ENCODE peak calls at places on chromosome X, in eight cellular contexts. H, M, O, J, K, X, L and B are unnamed samples.

GRCh38 chrX:40877869-40878268 is 142.5 kb upstream of the MED14 start:
- DNase-seq in H (peak), M (no peak), O (no peak), J (no peak), K (no peak), X (no peak), L (peak), B (no peak)

GRCh38 chrX:151754641-151755215 is 20.2 kb downstream of the CNGA2 start:
- DNase-seq in H (no peak), M (no peak), O (no peak), J (no peak), K (no peak), X (no peak), L (peak), B (peak)

GRCh38 chrX:15215366-15215765 is 54.5 kb downstream of the ASB9 start:
- DNase-seq in H (no peak), M (no peak), O (no peak), J (no peak), K (no peak), X (no peak), L (no peak), B (no peak)

GRCh38 chrX:145751943-145752342 is 65.7 kb upstream of the SLITRK2 start:
- DNase-seq in H (no peak), M (no peak), O (no peak), J (no peak), K (no peak), X (no peak), L (no peak), B (no peak)

GRCh38 chrX:41335590-41336331 is 1.8 kb downstream of the DDX3X start:
- DNase-seq in H (no peak), M (no peak), O (no peak), J (peak), K (no peak), X (no peak), L (no peak), B (no peak)

GRCh38 chrX:7214251-7214650 is 66.3 kb upstream of the PUDP start:
- DNase-seq in H (no peak), M (no peak), O (no peak), J (no peak), K (no peak), X (no peak), L (no peak), B (no peak)

GRCh38 chrX:13778916-13779315 is 38.0 kb downstream of the GPM6B start:
- DNase-seq in H (no peak), M (no peak), O (no peak), J (no peak), K (no peak), X (no peak), L (peak), B (peak)

GRCh38 chrX:74613350-74614192 is 853 bp downstream of the RLIM start:
- DNase-seq in H (peak), M (no peak), O (no peak), J (no peak), K (no peak), X (no peak), L (peak), B (peak)

GRCh38 chrX:72273718-72274117 is 3.3 kb downstream of the RPS4X start:
- DNase-seq in H (no peak), M (no peak), O (no peak), J (peak), K (no peak), X (no peak), L (no peak), B (no peak)

GRCh38 chrX:3377560-3377959 is 31.1 kb upstream of the MXRA5 start:
- DNase-seq in H (no peak), M (no peak), O (no peak), J (no peak), K (no peak), X (no peak), L (no peak), B (no peak)

GRCh38 chrX:154730271-154730883 is 20.5 kb downstream of the GAB3 start:
- DNase-seq in H (no peak), M (no peak), O (no peak), J (no peak), K (no peak), X (no peak), L (no peak), B (no peak)

GRCh38 chrX:39910651-39911050 is 187.1 kb downstream of the BCOR start:
- DNase-seq in H (peak), M (peak), O (no peak), J (no peak), K (no peak), X (no peak), L (no peak), B (no peak)

GRCh38 chrX:65601126-65601525 is 66.3 kb upstream of the MSN start:
- DNase-seq in H (no peak), M (no peak), O (no peak), J (no peak), K (no peak), X (no peak), L (no peak), B (no peak)

GRCh38 chrX:70422886-70423336 is at the start of gene GDPD2:
- DNase-seq in H (peak), M (peak), O (no peak), J (no peak), K (no peak), X (peak), L (peak), B (no peak)

GRCh38 chrX:112826020-112826419 is 14.6 kb downstream of the AMOT start:
- DNase-seq in H (no peak), M (no peak), O (no peak), J (no peak), K (no peak), X (no peak), L (no peak), B (no peak)

GRCh38 chrX:38803286-38803608 is 2.0 kb downstream of the MID1IP1 start:
- DNase-seq in H (peak), M (no peak), O (no peak), J (no peak), K (no peak), X (no peak), L (no peak), B (no peak)